ENCODE peak calls at places on chromosomes 12 and 14, in eight cellular contexts. J, Y, E, K, V, X, B and F are unnamed samples.

GRCh38 chr12:94686834-94687628 is 36.7 kb upstream of the TMCC3 start:
- DNase-seq in J (no peak), Y (no peak), E (no peak), K (no peak), V (no peak), X (no peak), B (no peak), F (no peak)

GRCh38 chr12:98998697-98999299 is 353.7 kb downstream of the APAF1 start:
- DNase-seq in J (peak), Y (no peak), E (peak), K (peak), V (no peak), X (no peak), B (no peak), F (peak)

GRCh38 chr12:6851921-6852650 is at the start of gene USP5:
- DNase-seq in J (peak), Y (peak), E (peak), K (peak), V (peak), X (peak), B (peak), F (peak)

GRCh38 chr12:2273288-2273687 is 220.5 kb downstream of the CACNA1C start:
- DNase-seq in J (no peak), Y (no peak), E (no peak), K (peak), V (no peak), X (no peak), B (peak), F (no peak)

GRCh38 chr12:21637985-21638891 is 19.4 kb downstream of the LDHB start:
- DNase-seq in J (no peak), Y (no peak), E (no peak), K (no peak), V (no peak), X (no peak), B (no peak), F (no peak)

GRCh38 chr14:98622208-98623051 is 649.6 kb downstream of the BCL11B start:
- DNase-seq in J (no peak), Y (no peak), E (no peak), K (peak), V (no peak), X (no peak), B (no peak), F (no peak)

GRCh38 chr12:131832393-131833231 is 4.4 kb downstream of the MMP17 start:
- DNase-seq in J (no peak), Y (no peak), E (peak), K (no peak), V (peak), X (no peak), B (peak), F (no peak)

GRCh38 chr12:131710464-131711457 is at the start of gene SFSWAP:
- DNase-seq in J (peak), Y (peak), E (peak), K (peak), V (peak), X (peak), B (peak), F (peak)

GRCh38 chr14:62125793-62126192 is 363.6 kb downstream of the SNAPC1 start:
- DNase-seq in J (peak), Y (no peak), E (no peak), K (no peak), V (no peak), X (no peak), B (no peak), F (no peak)

GRCh38 chr12:104643093-104643646 is 186.4 kb downstream of the CHST11 start:
- DNase-seq in J (no peak), Y (no peak), E (no peak), K (no peak), V (no peak), X (no peak), B (no peak), F (peak)

GRCh38 chr12:67943295-67943892 is 45.9 kb upstream of the IFNG-AS1 start:
- DNase-seq in J (peak), Y (peak), E (peak), K (peak), V (no peak), X (peak), B (no peak), F (peak)

GRCh38 chr14:61444215-61444768 is 122.9 kb downstream of the PRKCH start:
- DNase-seq in J (no peak), Y (peak), E (no peak), K (no peak), V (no peak), X (no peak), B (no peak), F (peak)

GRCh38 chr12:64556231-64556630 is 54.1 kb upstream of the RASSF3 start:
- DNase-seq in J (peak), Y (no peak), E (no peak), K (no peak), V (no peak), X (no peak), B (no peak), F (no peak)

GRCh38 chr12:56255671-56256070 is 2.5 kb downstream of the ANKRD52 start:
- DNase-seq in J (no peak), Y (no peak), E (no peak), K (no peak), V (no peak), X (no peak), B (peak), F (no peak)

GRCh38 chr12:56257071-56257470 is 1.1 kb downstream of the ANKRD52 start:
- DNase-seq in J (peak), Y (no peak), E (no peak), K (no peak), V (no peak), X (no peak), B (no peak), F (no peak)

GRCh38 chr12:56258068-56258819 is at the start of gene ANKRD52:
- DNase-seq in J (peak), Y (peak), E (peak), K (peak), V (peak), X (peak), B (peak), F (peak)

GRCh38 chr12:56257491-56258067 is 605 bp downstream of the ANKRD52 start:
- DNase-seq in J (peak), Y (peak), E (peak), K (no peak), V (no peak), X (no peak), B (no peak), F (peak)

DNA sequence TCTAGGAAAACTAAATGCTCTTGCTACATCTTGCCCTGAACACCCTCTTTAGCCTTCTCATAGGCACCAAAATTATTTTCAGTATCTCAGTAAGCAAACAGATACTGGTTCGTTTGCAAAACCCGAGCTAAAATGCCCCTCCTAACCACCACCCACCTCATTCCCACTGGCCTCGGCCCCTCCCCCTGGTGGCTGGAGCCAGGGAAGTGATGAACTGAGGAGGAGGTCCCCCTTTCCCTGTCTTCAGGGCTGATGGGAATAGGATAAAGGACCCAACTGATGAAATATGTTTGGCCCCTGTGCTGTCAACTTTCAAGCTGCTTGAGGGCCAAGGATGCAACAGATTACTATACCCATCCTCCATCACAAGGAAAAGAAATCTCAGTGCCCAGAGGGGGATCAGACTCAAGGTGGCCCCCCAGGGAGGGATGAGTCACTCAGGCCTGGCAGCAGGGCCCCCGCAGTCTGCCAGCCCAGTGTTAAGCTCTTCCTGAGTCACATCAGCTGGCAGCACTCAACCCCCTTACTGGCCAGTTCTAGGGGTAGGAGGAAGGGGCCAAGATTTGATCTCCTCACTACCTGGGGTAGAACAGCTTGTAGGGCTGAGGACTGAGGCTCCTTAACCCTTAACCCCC is 1.7 kb downstream of the ANKRD52 start:
- DNase-seq in J (peak), Y (peak), E (no peak), K (no peak), V (no peak), X (no peak), B (peak), F (peak)
- TF ChIP-seq CTCF in J (peak), Y (no peak), E (no peak), K (peak), V (no peak), X (no peak), B (no peak), F (no peak)

GRCh38 chr14:52018252-52018651 is 28.9 kb downstream of the RTRAF start:
- DNase-seq in J (no peak), Y (no peak), E (no peak), K (no peak), V (no peak), X (no peak), B (no peak), F (no peak)

GRCh38 chr14:52012635-52013034 is 23.3 kb downstream of the RTRAF start:
- DNase-seq in J (peak), Y (no peak), E (no peak), K (no peak), V (no peak), X (no peak), B (peak), F (no peak)

GRCh38 chr14:52014601-52015267 is 25.4 kb downstream of the RTRAF start:
- DNase-seq in J (no peak), Y (no peak), E (no peak), K (no peak), V (no peak), X (no peak), B (no peak), F (no peak)

GRCh38 chr14:52013984-52014600 is 24.7 kb downstream of the RTRAF start:
- DNase-seq in J (peak), Y (peak), E (peak), K (no peak), V (no peak), X (no peak), B (peak), F (no peak)

GRCh38 chr14:52015411-52016030 is 26.2 kb downstream of the RTRAF start:
- DNase-seq in J (peak), Y (peak), E (peak), K (no peak), V (no peak), X (peak), B (no peak), F (no peak)
- TF ChIP-seq CTCF in J (peak), Y (no peak), E (peak), K (peak), V (peak), X (peak), B (no peak), F (no peak)

GRCh38 chr14:79256311-79256879 is 954.9 kb downstream of the DIO2 start:
- DNase-seq in J (peak), Y (no peak), E (no peak), K (no peak), V (no peak), X (no peak), B (no peak), F (no peak)
- TF ChIP-seq CTCF in J (peak), Y (no peak), E (no peak), K (no peak), V (no peak), X (no peak), B (no peak), F (no peak)

DNA sequence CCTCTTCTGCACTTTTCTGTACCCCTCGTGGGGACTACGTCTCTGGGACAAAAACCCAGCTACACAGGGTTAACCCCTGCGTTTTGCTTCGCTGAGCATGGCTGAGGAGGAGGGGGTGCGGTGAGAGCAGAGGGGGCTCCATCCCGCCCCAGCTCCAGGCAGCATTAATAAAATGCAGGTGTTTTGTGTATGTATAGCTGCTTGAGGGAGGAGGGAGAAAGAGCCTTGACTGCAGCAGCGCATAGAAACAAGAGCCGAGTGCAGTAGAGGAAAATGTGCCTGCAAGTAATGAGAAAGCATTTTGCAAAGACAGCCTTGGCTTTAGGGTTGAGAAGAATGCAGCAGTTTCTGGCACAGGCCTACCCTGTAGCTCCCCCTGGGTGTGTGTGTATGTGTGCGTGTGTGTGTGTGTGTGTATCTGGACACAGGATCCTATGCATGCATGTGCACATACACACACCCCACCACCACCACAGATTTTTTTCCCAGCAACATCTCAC is 103.9 kb downstream of the ZFP36L1 start:
- DNase-seq in J (peak), Y (no peak), E (no peak), K (no peak), V (no peak), X (no peak), B (no peak), F (no peak)
- TF ChIP-seq CTCF in J (no peak), Y (no peak), E (no peak), K (no peak), V (no peak), X (no peak), B (no peak), F (no peak)

GRCh38 chr14:100416081-100416480 is 92.9 kb downstream of the SLC25A47 start:
- DNase-seq in J (no peak), Y (no peak), E (no peak), K (no peak), V (no peak), X (no peak), B (no peak), F (no peak)
- TF ChIP-seq CTCF in J (no peak), Y (no peak), E (no peak), K (no peak), V (no peak), X (no peak), B (no peak), F (no peak)

DNA sequence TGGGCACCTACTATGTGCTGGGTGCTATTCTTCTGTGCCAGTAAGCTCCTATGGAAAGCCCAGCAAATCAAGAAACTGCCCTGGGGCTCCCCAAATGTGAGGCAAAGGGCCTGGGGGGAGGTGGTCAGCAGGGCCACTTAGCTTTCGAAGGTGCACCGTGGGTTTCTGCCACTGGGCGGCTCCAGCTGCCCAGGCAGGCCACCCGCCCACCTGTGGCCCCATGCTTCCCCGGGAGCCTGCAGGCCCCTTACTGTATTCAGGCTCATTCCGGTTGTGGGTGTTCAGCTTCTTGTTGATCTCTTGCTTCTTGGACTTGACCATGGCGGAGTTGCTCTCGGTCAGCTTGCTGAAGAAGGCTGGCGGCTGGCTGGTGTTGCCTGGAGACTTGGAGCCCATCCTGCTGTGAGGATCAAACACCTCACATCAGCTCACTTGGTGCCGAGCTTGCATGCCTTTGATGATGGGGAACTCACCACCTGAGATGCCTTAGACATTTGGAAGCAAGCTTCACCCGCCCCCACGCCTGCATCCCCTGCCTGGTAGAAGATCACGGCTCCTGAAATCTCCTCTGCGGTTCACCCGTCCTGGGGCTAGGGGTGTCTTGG is 37.3 kb downstream of the RFLNA start:
- DNase-seq in J (peak), Y (no peak), E (peak), K (no peak), V (no peak), X (no peak), B (no peak), F (no peak)
- TF ChIP-seq CTCF in J (peak), Y (no peak), E (peak), K (peak), V (no peak), X (no peak), B (peak), F (no peak)

GRCh38 chr12:124392271-124392990 is 97.5 kb downstream of the RFLNA start:
- DNase-seq in J (peak), Y (peak), E (peak), K (no peak), V (no peak), X (no peak), B (peak), F (peak)
- TF ChIP-seq CTCF in J (peak), Y (no peak), E (peak), K (peak), V (no peak), X (no peak), B (no peak), F (no peak)

GRCh38 chr12:113135178-113136127 is at the start of gene RASAL1:
- DNase-seq in J (peak), Y (peak), E (peak), K (no peak), V (peak), X (peak), B (no peak), F (peak)
- TF ChIP-seq CTCF in J (peak), Y (peak), E (peak), K (no peak), V (peak), X (no peak), B (no peak), F (peak)

GRCh38 chr12:101826766-101827368 is 3.9 kb downstream of the GNPTAB start:
- DNase-seq in J (no peak), Y (no peak), E (no peak), K (no peak), V (no peak), X (no peak), B (no peak), F (no peak)

GRCh38 chr12:101824831-101825230 is 5.9 kb downstream of the GNPTAB start:
- DNase-seq in J (peak), Y (no peak), E (no peak), K (no peak), V (no peak), X (no peak), B (no peak), F (no peak)

GRCh38 chr12:101823039-101823438 is 7.7 kb downstream of the GNPTAB start:
- DNase-seq in J (no peak), Y (no peak), E (no peak), K (no peak), V (no peak), X (no peak), B (no peak), F (no peak)

GRCh38 chr12:101819467-101819866 is 11.3 kb downstream of the GNPTAB start:
- DNase-seq in J (no peak), Y (no peak), E (no peak), K (no peak), V (no peak), X (no peak), B (no peak), F (peak)

DNA sequence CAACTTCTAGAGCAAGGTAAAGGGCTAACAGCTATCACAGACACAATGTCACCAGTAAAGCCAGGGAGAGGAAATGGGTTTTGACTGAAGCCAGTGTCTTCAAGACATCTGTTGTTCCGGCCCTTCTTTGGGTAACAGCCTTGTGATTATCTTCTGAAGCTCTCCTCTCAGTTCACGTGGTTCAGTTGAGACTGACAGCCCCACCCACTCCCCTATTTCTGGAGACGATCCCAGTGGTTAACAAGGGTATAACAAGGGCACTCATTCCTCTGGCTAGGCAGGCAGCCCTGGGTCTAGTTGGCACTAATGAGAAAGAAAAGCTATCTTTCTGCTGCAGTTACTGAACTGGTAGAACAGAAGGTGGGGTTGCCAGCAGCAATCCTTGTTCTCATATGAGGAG is 6.9 kb downstream of the GNPTAB start:
- DNase-seq in J (peak), Y (peak), E (peak), K (no peak), V (no peak), X (peak), B (peak), F (peak)
- TF ChIP-seq CTCF in J (peak), Y (peak), E (no peak), K (no peak), V (no peak), X (no peak), B (no peak), F (peak)

GRCh38 chr14:89340782-89341181 is 76.3 kb downstream of the FOXN3 start:
- DNase-seq in J (no peak), Y (no peak), E (no peak), K (no peak), V (no peak), X (no peak), B (no peak), F (no peak)

GRCh38 chr14:89339158-89339557 is 77.9 kb downstream of the FOXN3 start:
- DNase-seq in J (no peak), Y (no peak), E (no peak), K (no peak), V (no peak), X (no peak), B (no peak), F (no peak)

GRCh38 chr14:89339579-89339978 is 77.5 kb downstream of the FOXN3 start:
- DNase-seq in J (no peak), Y (no peak), E (no peak), K (no peak), V (no peak), X (no peak), B (no peak), F (no peak)

GRCh38 chr14:89342049-89342448 is 75.0 kb downstream of the FOXN3 start:
- DNase-seq in J (no peak), Y (no peak), E (no peak), K (no peak), V (no peak), X (no peak), B (no peak), F (no peak)

GRCh38 chr14:89340200-89340667 is 76.8 kb downstream of the FOXN3 start:
- DNase-seq in J (no peak), Y (no peak), E (no peak), K (no peak), V (no peak), X (no peak), B (no peak), F (no peak)
- TF ChIP-seq CTCF in J (no peak), Y (no peak), E (no peak), K (no peak), V (no peak), X (no peak), B (no peak), F (no peak)